ENCODE peak calls at places on chromosomes 13 and 19, in ten cellular contexts. R is AG04449, M is left ventricle myocardium inferior, N is IMR-90, I is bronchial epithelial cell, G is adrenal gland, Y is fibroblast of lung, J is uterus, E is BE2C, O is BJ. Z is an unnamed sample.

GRCh38 chr19:33293255-33294057 is 8.9 kb downstream of the CEBPA start:
- DNase-seq in J (peak), R (peak), M (no peak), O (peak), E (no peak), G (peak), I (peak), N (peak), Y (peak), Z (peak)

GRCh38 chr13:93927431-93927830 is 552.1 kb downstream of the DCT start:
- DNase-seq in O (no peak), N (no peak), M (no peak), I (no peak), G (no peak), Y (no peak), J (no peak), E (no peak), R (no peak), Z (peak)

GRCh38 chr13:113088691-113089020 is 16.9 kb upstream of the F7 start:
- DNase-seq in R (no peak), N (no peak), G (no peak), O (no peak), J (no peak), Y (no peak), I (no peak), M (peak), E (peak), Z (no peak)

GRCh38 chr19:50795665-50796073 is 5.5 kb downstream of the ACP4 start:
- DNase-seq in Y (no peak), O (no peak), I (no peak), E (no peak), R (no peak), J (no peak), N (no peak), G (no peak), M (no peak), Z (no peak)

GRCh38 chr13:97259787-97260641 is 37.9 kb downstream of the MBNL2 start:
- DNase-seq in J (no peak), N (peak), R (peak), M (no peak), E (no peak), I (peak), Y (peak), O (no peak), G (peak), Z (peak)

GRCh38 chr19:5053661-5054060 is 84.7 kb downstream of the KDM4B start:
- DNase-seq in R (no peak), N (no peak), G (no peak), Y (no peak), I (no peak), J (no peak), O (no peak), M (no peak), E (no peak), Z (no peak)

GRCh38 chr19:40284501-40285352 is at the start of gene AKT2:
- DNase-seq in O (no peak), M (peak), R (no peak), E (peak), J (peak), I (no peak), Y (peak), G (no peak), N (peak), Z (peak)

GRCh38 chr19:51096473-51097165 is 11.6 kb downstream of the CTU1 start:
- DNase-seq in Y (no peak), O (no peak), R (no peak), N (no peak), I (no peak), M (no peak), G (no peak), J (no peak), E (no peak), Z (no peak)

GRCh38 chr13:34942732-34943674 is 933 bp downstream of the NBEA start:
- DNase-seq in G (peak), Y (no peak), E (peak), O (no peak), I (no peak), N (no peak), M (peak), J (peak), R (no peak), Z (no peak)

GRCh38 chr19:18763674-18764590 is 27.2 kb downstream of the COMP start:
- DNase-seq in E (peak), J (no peak), M (no peak), Y (no peak), N (peak), G (peak), R (peak), I (peak), O (peak), Z (peak)

GRCh38 chr19:29121684-29122083 is 91.3 kb downstream of the UQCRFS1 start:
- DNase-seq in Y (no peak), E (no peak), O (no peak), G (peak), I (no peak), N (no peak), J (no peak), M (no peak), R (no peak), Z (no peak)

GRCh38 chr13:32663660-32664059 is 77.4 kb downstream of the PDS5B start:
- DNase-seq in M (no peak), I (no peak), G (no peak), O (no peak), Y (no peak), R (no peak), N (no peak), J (no peak), E (no peak), Z (no peak)

GRCh38 chr19:13002970-13003540 is 7.8 kb downstream of the NFIX start:
- DNase-seq in R (no peak), M (no peak), E (no peak), G (no peak), Y (no peak), O (no peak), N (no peak), I (no peak), J (no peak), Z (no peak)

GRCh38 chr19:45645631-45646344 is 6.6 kb upstream of the EML2 start:
- DNase-seq in O (peak), R (no peak), I (peak), G (peak), M (peak), J (peak), N (peak), E (peak), Y (peak), Z (peak)

GRCh38 chr13:28558567-28558966 is 63.6 kb upstream of the FLT1 start:
- DNase-seq in N (no peak), O (no peak), E (no peak), J (no peak), R (no peak), I (no peak), M (peak), Y (peak), G (no peak), Z (no peak)

GRCh38 chr19:5881543-5882299 is 11.4 kb upstream of the FUT5 start:
- DNase-seq in Y (no peak), M (no peak), N (no peak), I (no peak), J (no peak), O (no peak), E (no peak), G (no peak), R (no peak), Z (no peak)

GRCh38 chr19:46926201-46927071 is 65.6 kb downstream of the ARHGAP35 start:
- DNase-seq in G (no peak), Y (no peak), R (no peak), J (no peak), E (no peak), I (no peak), O (no peak), N (no peak), M (no peak), Z (no peak)

GRCh38 chr19:46922465-46922864 is 61.7 kb downstream of the ARHGAP35 start:
- DNase-seq in Y (no peak), R (no peak), J (no peak), M (no peak), N (no peak), E (no peak), G (no peak), O (no peak), I (no peak), Z (no peak)

GRCh38 chr19:46925548-46925950 is 64.8 kb downstream of the ARHGAP35 start:
- DNase-seq in E (no peak), M (no peak), Y (no peak), N (no peak), R (no peak), O (no peak), G (no peak), I (peak), J (no peak), Z (no peak)

GRCh38 chr19:46927106-46927505 is 66.3 kb downstream of the ARHGAP35 start:
- DNase-seq in G (no peak), N (no peak), J (no peak), O (no peak), Y (no peak), E (no peak), M (no peak), R (no peak), I (peak), Z (no peak)

DNA sequence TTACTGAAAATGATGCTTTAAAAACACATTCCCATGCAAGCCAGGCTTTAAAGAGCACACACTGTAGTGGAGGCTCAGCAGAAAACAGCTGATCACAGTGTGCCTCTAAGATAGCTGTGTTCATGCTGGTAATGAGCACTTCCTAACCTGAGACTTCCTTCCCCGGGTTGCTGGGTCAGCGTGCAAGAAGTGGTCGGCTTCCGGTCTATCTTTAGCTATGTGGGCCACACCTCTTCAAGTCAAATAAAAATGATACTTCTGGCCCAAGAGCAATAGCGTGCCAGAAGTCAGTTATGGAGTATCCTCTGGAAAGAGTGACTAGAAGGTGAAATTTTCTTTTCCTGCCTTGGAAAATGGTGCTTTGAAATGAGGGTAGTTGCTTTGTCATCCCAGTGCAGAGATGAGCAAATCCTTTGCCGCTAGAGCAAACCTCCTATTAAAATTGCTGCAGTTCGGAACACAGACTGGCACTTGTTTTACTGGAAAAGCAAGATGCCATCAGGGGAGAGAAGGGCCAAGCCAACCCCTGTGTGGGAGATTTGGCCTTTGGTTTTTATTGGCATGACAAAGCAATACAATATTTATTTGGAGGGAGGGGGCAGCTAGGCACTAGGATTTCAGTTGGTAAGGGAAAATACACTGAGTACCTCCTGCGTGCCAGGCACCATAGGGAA is 64.2 kb downstream of the ARHGAP35 start:
- DNase-seq in M (no peak), J (peak), Y (no peak), I (peak), E (no peak), O (no peak), G (no peak), N (no peak), R (no peak), Z (no peak)
- H3K4me3 ChIP-seq in M (peak), J (no peak), Y (no peak), I (no peak), E (no peak), O (no peak), G (no peak), N (no peak), R (no peak), Z (no peak)

GRCh38 chr13:39051157-39051556 is 12.9 kb downstream of the NHLRC3 start:
- DNase-seq in M (no peak), N (peak), O (no peak), E (no peak), Y (peak), R (peak), J (no peak), I (peak), G (no peak), Z (peak)
- TF ChIP-seq CTCF in M (peak), N (peak), O (peak), E (peak), Y (no peak), R (peak), J (peak), I (peak), G (peak), Z (peak)

GRCh38 chr19:48492925-48493717 is 18.5 kb downstream of the LMTK3 start:
- DNase-seq in M (peak), G (peak), I (peak), O (peak), N (peak), E (peak), Y (peak), R (peak), J (peak), Z (peak)
- H3K4me3 ChIP-seq in M (peak), G (peak), I (peak), O (peak), N (peak), E (peak), Y (peak), R (peak), J (peak), Z (peak)

DNA sequence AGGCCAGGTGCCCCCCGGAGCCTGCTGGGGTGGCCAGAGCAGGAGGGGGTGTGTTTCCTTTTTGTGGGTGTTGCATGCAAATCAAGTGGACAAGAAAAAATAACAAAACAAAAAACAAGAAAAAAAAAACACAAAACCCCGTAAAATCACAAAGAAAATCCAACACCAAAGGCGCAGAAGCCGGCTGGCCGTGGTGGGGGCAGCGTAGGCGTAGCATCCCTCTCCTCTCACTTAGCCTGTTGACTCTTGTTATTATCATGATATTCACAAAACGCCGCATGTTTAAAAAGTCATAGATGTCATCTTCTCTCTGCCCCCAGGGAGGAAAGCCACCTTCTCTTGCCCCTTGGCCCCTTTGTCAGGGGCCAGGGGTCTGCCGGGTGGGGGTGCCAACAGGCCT is 978 bp upstream of the TGFBR3L start:
- DNase-seq in Y (no peak), O (no peak), I (no peak), E (no peak), G (no peak), N (no peak), R (no peak), M (no peak), J (no peak), Z (no peak)
- TF ChIP-seq CTCF in Y (no peak), O (no peak), I (no peak), E (no peak), G (no peak), N (no peak), R (no peak), M (no peak), J (no peak), Z (no peak)

DNA sequence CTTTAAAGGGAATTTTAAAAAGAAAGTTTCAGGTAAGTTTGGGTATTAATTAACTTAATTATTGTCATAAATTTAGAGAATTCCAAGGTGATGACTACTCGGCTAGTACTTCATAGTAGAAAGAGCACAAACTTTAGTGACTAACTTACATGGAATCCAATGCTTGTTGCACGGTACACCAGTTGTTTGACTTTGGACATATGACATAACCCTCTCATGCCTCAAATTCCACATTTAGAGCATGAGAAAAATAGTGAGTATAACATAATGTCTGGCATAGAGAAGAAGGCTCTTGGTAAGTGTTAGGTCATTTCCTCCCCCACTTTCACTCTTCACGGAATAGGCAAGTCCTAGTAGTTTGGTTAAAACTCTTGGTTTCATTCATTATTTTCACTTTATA is 1249.4 kb upstream of the SLC10A2 start:
- DNase-seq in N (peak), J (no peak), M (no peak), R (peak), O (peak), Y (peak), E (no peak), G (no peak), I (peak), Z (peak)
- H3K4me3 ChIP-seq in N (no peak), J (no peak), M (no peak), R (no peak), O (no peak), Y (no peak), E (no peak), G (no peak), I (no peak), Z (no peak)

DNA sequence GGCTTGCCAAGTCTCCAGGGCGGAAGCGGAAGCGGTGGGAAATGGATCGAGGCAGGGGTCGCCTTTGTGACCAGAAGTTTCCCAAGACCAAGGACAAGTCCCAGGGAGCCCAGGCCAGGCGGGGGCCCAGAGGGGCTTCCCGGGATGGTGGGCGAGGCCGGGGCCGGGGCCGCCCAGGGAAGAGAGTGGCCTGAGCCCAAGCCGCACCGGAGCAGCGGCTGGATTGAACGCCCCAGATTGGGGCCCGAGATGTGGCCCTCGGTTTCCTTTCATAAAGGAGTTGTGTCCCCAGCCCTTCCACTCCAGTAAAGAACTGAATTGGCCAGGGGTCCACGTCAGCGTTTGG is 548 bp upstream of the P2RY11 start:
- DNase-seq in G (no peak), M (no peak), O (no peak), E (no peak), J (no peak), R (no peak), I (no peak), N (no peak), Y (no peak), Z (no peak)
- TF ChIP-seq CTCF in G (no peak), M (no peak), O (no peak), E (no peak), J (no peak), R (no peak), I (no peak), N (no peak), Y (no peak), Z (no peak)

GRCh38 chr13:98563071-98563470 is 13.8 kb downstream of the STK24 start:
- DNase-seq in G (no peak), E (no peak), N (no peak), J (no peak), M (no peak), Y (no peak), O (no peak), R (no peak), I (no peak), Z (peak)
- H3K4me3 ChIP-seq in G (peak), E (no peak), N (peak), J (no peak), M (no peak), Y (peak), O (no peak), R (no peak), I (no peak), Z (peak)

DNA sequence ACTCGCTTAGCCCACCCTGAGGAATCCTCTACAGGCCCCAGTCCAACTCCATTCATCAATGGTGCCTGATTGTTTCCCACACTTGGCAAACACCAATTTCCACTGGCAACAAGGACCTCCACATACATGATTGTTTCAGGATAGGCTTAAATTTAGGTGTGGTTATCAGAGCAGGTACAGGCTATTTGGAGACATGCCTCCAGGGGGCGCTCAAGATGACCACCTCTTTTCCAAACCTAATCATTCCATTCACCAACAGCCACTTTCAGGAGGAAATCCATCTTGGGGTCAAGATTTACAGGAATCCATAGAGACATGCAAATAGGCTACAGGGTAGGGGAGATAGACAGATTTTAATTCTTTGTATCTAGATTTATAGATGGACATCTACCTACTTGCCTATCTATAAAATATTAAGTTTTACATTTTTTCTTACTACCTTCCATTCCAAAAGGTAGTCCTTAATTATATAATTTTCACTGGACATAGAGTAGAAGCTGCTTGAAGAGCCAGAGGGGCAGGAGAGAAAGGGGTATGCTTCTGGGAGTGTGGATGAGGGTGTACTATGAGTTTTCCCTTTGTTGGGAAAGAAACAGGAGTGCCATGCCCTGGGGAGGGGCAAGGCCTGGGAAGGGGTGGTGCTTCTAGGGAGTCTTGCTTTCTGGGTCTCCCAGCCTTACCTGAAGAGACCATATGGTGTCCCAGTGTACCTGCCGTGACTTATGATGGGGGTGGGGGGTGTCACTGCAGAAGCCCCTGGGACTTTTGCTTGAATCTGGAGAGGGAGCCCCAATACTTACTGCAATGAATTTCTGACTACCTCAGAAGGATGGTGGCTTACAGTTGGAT is 14.1 kb upstream of the PCDH8 start:
- DNase-seq in N (no peak), G (peak), R (no peak), E (peak), Y (no peak), I (peak), M (no peak), O (no peak), J (no peak), Z (no peak)
- TF ChIP-seq CTCF in N (peak), G (peak), R (peak), E (peak), Y (no peak), I (peak), M (peak), O (peak), J (no peak), Z (peak)